ENCODE peak calls at places on chromosome 10, in nine cellular contexts. B, E, S, U, K, N, G, C and O are unnamed samples.
A peak's percentile ranks its signal among the peaks of the same experiment; 100 is the strongest.

GRCh38 chr10:63003816-63004453 is 129.2 kb upstream of the NRBF2 start:
- DNase-seq in G (no peak), E (no peak), B (no peak), S (no peak), N (no peak), K (no peak), U (no peak), C (no peak), O (no peak)

GRCh38 chr10:23493711-23494110 is 54.8 kb downstream of the OTUD1 start:
- DNase-seq in K (no peak), N (no peak), U (no peak), S (no peak), G (no peak), C (no peak), B (no peak), E (no peak), O (no peak)

GRCh38 chr10:114552050-114552449 is 106.0 kb downstream of the ABLIM1 start:
- DNase-seq in B (no peak), U (no peak), S (no peak), N (no peak), K (no peak), E (no peak), C (no peak), G (no peak), O (no peak)

GRCh38 chr10:11411926-11412545 is 199.4 kb downstream of the USP6NL start:
- DNase-seq in E (no peak), N (no peak), S (no peak), U (no peak), C (no peak), G (no peak), K (no peak), B (no peak), O (no peak)

GRCh38 chr10:108911814-108912541 is 1011.3 kb downstream of the XPNPEP1 start:
- DNase-seq in N (peak; percentile 38), S (no peak), E (peak; percentile 46), B (no peak), C (peak; percentile 86), G (peak; percentile 48), K (peak; percentile 84), U (no peak), O (no peak)

GRCh38 chr10:48545462-48546145 is 59.3 kb downstream of the ARHGAP22 start:
- DNase-seq in U (no peak), N (no peak), B (peak; percentile 29), C (peak; percentile 70), G (no peak), K (no peak), S (no peak), E (no peak), O (no peak)

GRCh38 chr10:70053212-70053895 is 708 bp downstream of the MACROH2A2 start:
- DNase-seq in U (no peak), N (peak; percentile 26), B (peak; percentile 50), E (no peak), S (no peak), K (peak; percentile 22), C (no peak), G (no peak), O (no peak)

GRCh38 chr10:30359373-30360206 is 10.5 kb upstream of the MTPAP start:
- DNase-seq in K (peak; percentile 71), E (peak; percentile 68), G (peak; percentile 71), N (peak; percentile 41), C (peak; percentile 77), B (peak; percentile 74), S (peak; percentile 45), U (peak; percentile 86), O (peak; percentile 77)

GRCh38 chr10:132977807-132978206 is 35.4 kb upstream of the CFAP46 start:
- DNase-seq in C (no peak), S (no peak), N (peak; percentile 6), B (no peak), U (peak; percentile 56), K (no peak), G (peak; percentile 30), E (peak; percentile 12), O (no peak)

GRCh38 chr10:61923210-61924024 is 21.9 kb downstream of the ARID5B start:
- DNase-seq in E (no peak), K (peak; percentile 85), C (no peak), N (no peak), B (no peak), U (no peak), G (no peak), S (peak; percentile 40), O (no peak)

GRCh38 chr10:16905304-16905703 is 88.1 kb upstream of the RSU1 start:
- DNase-seq in U (no peak), N (no peak), G (no peak), S (no peak), C (no peak), B (no peak), E (no peak), K (peak; percentile 66), O (no peak)

GRCh38 chr10:42930516-42931205 is 146.2 kb upstream of the RET start:
- DNase-seq in C (no peak), K (no peak), N (no peak), G (no peak), E (no peak), S (no peak), U (peak; percentile 42), B (no peak), O (no peak)

GRCh38 chr10:119348516-119349240 is 141.3 kb downstream of the GRK5 start:
- DNase-seq in K (no peak), C (no peak), N (no peak), U (no peak), B (no peak), E (no peak), S (peak; percentile 17), G (no peak), O (no peak)

GRCh38 chr10:133260895-133261725 is 15.6 kb downstream of the ADAM8 start:
- DNase-seq in G (peak; percentile 85), U (peak; percentile 95), N (peak; percentile 62), S (no peak), K (peak; percentile 44), C (peak; percentile 69), E (peak; percentile 67), B (peak; percentile 49), O (peak; percentile 80)

GRCh38 chr10:124666494-124666893 is 77.7 kb downstream of the FAM53B start:
- DNase-seq in E (no peak), B (no peak), C (no peak), K (no peak), N (no peak), G (peak; percentile 35), U (no peak), S (no peak), O (no peak)
- H3K27me3 ChIP-seq in E (no peaks in the 10 kb centered on the region), B (no peaks in the 10 kb centered on the region), C (no peaks in the 10 kb centered on the region), K (no peaks in the 10 kb centered on the region), N (no peaks in the 10 kb centered on the region), G (no peaks in the 10 kb centered on the region), U (no peaks in the 10 kb centered on the region), S (no peaks in the 10 kb centered on the region), O (no peaks in the 10 kb centered on the region)

DNA sequence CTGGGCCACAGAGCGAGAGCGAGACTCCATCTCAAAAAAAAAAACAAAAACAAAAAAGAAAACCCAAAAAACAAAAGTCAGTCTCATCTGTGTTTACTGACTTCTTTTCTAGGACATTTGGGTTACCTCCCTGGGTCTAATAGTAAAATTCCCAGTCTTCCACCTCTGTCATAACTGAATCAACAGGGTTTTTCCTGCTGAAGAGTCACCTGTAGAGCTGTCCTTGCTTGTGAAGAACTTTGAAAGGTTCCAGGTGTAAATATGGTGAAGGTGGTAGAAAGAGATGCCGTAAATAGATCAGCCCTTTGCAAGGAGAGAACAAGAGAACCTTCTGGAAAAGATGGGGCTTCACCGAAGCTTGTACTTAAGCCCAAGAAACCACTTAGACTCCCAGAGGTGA is 112.7 kb upstream of the BTBD16 start:
- DNase-seq in K (no peak), U (no peak), S (no peak), B (no peak), N (no peak), E (no peak), C (no peak), G (no peak), O (no peak)
- H3K27me3 ChIP-seq in K (no peaks in the 10 kb centered on the region), U (peaks cover 45% of the 10 kb centered on the region), S (no peaks in the 10 kb centered on the region), B (no peaks in the 10 kb centered on the region), N (no peaks in the 10 kb centered on the region), E (no peaks in the 10 kb centered on the region), C (no peaks in the 10 kb centered on the region), G (peaks cover 17% of the 10 kb centered on the region), O (peaks cover 5% of the 10 kb centered on the region)

GRCh38 chr10:96360331-96360730 is 1.5 kb upstream of the OPALIN start:
- DNase-seq in G (no peak), E (no peak), K (no peak), S (no peak), B (no peak), U (no peak), N (no peak), C (no peak), O (no peak)
- H3K27me3 ChIP-seq in G (peaks cover 9% of the 10 kb centered on the region), E (no peaks in the 10 kb centered on the region), K (peaks cover 19% of the 10 kb centered on the region), S (no peaks in the 10 kb centered on the region), B (no peaks in the 10 kb centered on the region), U (peaks cover 5% of the 10 kb centered on the region), N (peaks cover 7% of the 10 kb centered on the region), C (no peaks in the 10 kb centered on the region), O (no peaks in the 10 kb centered on the region)

DNA sequence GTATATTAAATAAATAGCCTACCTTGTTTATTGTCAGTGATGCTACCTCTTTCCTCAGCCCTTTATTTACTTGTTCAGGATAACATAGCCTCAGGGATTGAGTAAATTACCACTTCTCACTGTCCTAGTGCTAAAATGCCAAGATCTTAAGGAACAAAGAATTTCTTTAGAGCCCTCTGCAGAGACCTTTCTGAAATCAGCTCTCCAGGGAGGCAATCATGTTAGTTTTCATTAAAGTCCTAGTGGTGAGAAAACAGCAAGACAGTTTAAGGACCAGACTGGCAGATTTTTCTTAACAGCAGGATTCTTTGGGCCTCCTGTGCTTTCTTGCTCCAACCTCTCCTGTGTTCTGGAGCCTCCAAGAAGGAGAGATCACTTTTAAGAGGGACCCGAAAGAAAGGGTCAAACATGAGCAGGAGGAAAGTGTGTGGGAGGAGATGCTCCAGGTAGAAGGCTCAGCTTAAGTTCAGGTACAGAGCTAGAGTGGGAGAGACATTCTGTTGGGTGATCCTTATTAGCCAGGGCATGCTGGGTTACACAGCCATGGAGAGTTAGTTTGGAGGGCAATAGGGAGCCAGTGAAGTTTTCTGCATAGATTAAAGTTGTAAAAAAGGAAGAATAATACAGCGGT is 1.2 kb upstream of the PLCE1 start:
- DNase-seq in N (no peak), S (no peak), K (peak; percentile 56), C (no peak), B (no peak), U (no peak), E (no peak), G (no peak), O (no peak)
- H3K27me3 ChIP-seq in N (peaks cover 33% of the 10 kb centered on the region), S (no peaks in the 10 kb centered on the region), K (no peaks in the 10 kb centered on the region), C (no peaks in the 10 kb centered on the region), B (peaks cover 5% of the 10 kb centered on the region), U (peaks cover 37% of the 10 kb centered on the region), E (peaks cover 25% of the 10 kb centered on the region), G (peaks cover 18% of the 10 kb centered on the region), O (peaks cover 2% of the 10 kb centered on the region)